ENCODE peak calls at places on chromosomes 12 and 14, in four cellular contexts. G, Z, Y and L are unnamed samples.
A peak's percentile ranks its signal among the peaks of the same experiment; 100 is the strongest.

GRCh38 chr12:82124711-82125110 is 233.5 kb downstream of the CCDC59 start:
- DNase-seq in G (no peak), Z (no peak), Y (no peak), L (no peak)

GRCh38 chr12:121709478-121709890 is 3.1 kb upstream of the TMEM120B start:
- DNase-seq in G (no peak), Z (no peak), Y (peak; percentile 83), L (peak; percentile 74)

GRCh38 chr14:89027097-89027740 is 202.8 kb downstream of the TTC8 start:
- DNase-seq in G (peak; percentile 70), Z (peak; percentile 89), Y (peak; percentile 33), L (peak; percentile 59)

GRCh38 chr14:81023095-81023710 is 67.8 kb downstream of the TSHR start:
- DNase-seq in G (no peak), Z (no peak), Y (no peak), L (no peak)

GRCh38 chr14:34775922-34776321 is 61.5 kb upstream of the CFL2 start:
- DNase-seq in G (no peak), Z (no peak), Y (no peak), L (no peak)

GRCh38 chr12:85695316-85695715 is 140.9 kb downstream of the RASSF9 start:
- DNase-seq in G (no peak), Z (no peak), Y (no peak), L (no peak)

GRCh38 chr12:109952873-109953272 is 43.3 kb downstream of the GIT2 start:
- DNase-seq in G (no peak), Z (no peak), Y (no peak), L (no peak)

GRCh38 chr12:67515679-67516363 is 132.7 kb upstream of the DYRK2 start:
- DNase-seq in G (no peak), Z (no peak), Y (no peak), L (no peak)

GRCh38 chr14:93201155-93201704 is 5.6 kb downstream of the GON7 start:
- DNase-seq in G (no peak), Z (no peak), Y (no peak), L (no peak)

GRCh38 chr12:117148642-117149041 is 41.6 kb downstream of the FBXO21 start:
- DNase-seq in G (no peak), Z (no peak), Y (no peak), L (no peak)

GRCh38 chr14:103762547-103762946 is 46.9 kb downstream of the ZFYVE21 start:
- DNase-seq in G (no peak), Z (no peak), Y (no peak), L (no peak)

GRCh38 chr12:54987611-54988231 is 3.2 kb upstream of the TESPA1 start:
- DNase-seq in G (no peak), Z (no peak), Y (no peak), L (no peak)

GRCh38 chr14:70282666-70283065 is 76.8 kb downstream of the COX16 start:
- DNase-seq in G (no peak), Z (no peak), Y (no peak), L (no peak)

GRCh38 chr12:3076730-3077571 is at the start of gene TSPAN9:
- DNase-seq in G (peak; percentile 82), Z (peak; percentile 75), Y (peak; percentile 48), L (peak; percentile 45)

GRCh38 chr14:72615511-72616121 is 278.3 kb downstream of the DPF3 start:
- DNase-seq in G (no peak), Z (peak; percentile 33), Y (peak; percentile 47), L (peak; percentile 60)

GRCh38 chr12:117100851-117101673 is 1.8 kb upstream of the TESC start:
- DNase-seq in G (no peak), Z (no peak), Y (no peak), L (no peak)

GRCh38 chr12:39461059-39461458 is 18.1 kb upstream of the KIF21A start:
- DNase-seq in G (no peak), Z (no peak), Y (no peak), L (no peak)

GRCh38 chr12:56074396-56074795 is 5.6 kb upstream of the ERBB3 start:
- DNase-seq in G (no peak), Z (no peak), Y (peak; percentile 14), L (no peak)

GRCh38 chr12:56107242-56107641 is 2.9 kb downstream of the PA2G4 start:
- DNase-seq in G (no peak), Z (no peak), Y (no peak), L (peak; percentile 48)

GRCh38 chr12:65279387-65280112 is 1.1 kb downstream of the MSRB3 start:
- DNase-seq in G (no peak), Z (no peak), Y (peak; percentile 15), L (no peak)

GRCh38 chr12:101697930-101698781 is 716 bp downstream of the CHPT1 start:
- DNase-seq in G (peak; percentile 40), Z (no peak), Y (peak; percentile 7), L (peak; percentile 32)

GRCh38 chr12:107079172-107080011 is 14.0 kb downstream of the CRY1 start:
- DNase-seq in G (no peak), Z (no peak), Y (peak; percentile 61), L (peak; percentile 69)

GRCh38 chr14:64069634-64070359 is 217.0 kb downstream of the SYNE2 start:
- DNase-seq in G (no peak), Z (no peak), Y (no peak), L (no peak)

GRCh38 chr12:100199347-100200136 is 1.1 kb upstream of the ACTR6 start:
- DNase-seq in G (peak; percentile 95), Z (peak; percentile 87), Y (no peak), L (peak; percentile 79)

GRCh38 chr12:25962932-25963525 is 4.5 kb downstream of the RASSF8 start:
- DNase-seq in G (no peak), Z (no peak), Y (no peak), L (no peak)

GRCh38 chr14:72965249-72965648 is 39.0 kb downstream of the DCAF4 start:
- DNase-seq in G (no peak), Z (no peak), Y (peak; percentile 62), L (no peak)

GRCh38 chr14:100773331-100774163 is 46.9 kb downstream of the DLK1 start:
- DNase-seq in G (peak; percentile 15), Z (no peak), Y (no peak), L (no peak)

GRCh38 chr12:52259850-52260249 is 14.6 kb upstream of the KRT86 start:
- DNase-seq in G (no peak), Z (no peak), Y (no peak), L (no peak)

GRCh38 chr12:66066071-66066928 is 64.2 kb downstream of the LLPH start:
- DNase-seq in G (no peak), Z (no peak), Y (peak; percentile 76), L (peak; percentile 18)

GRCh38 chr12:108187831-108188230 is 58.7 kb downstream of the WSCD2 start:
- DNase-seq in G (no peak), Z (no peak), Y (no peak), L (no peak)

GRCh38 chr12:127231366-127231765 is 1035.6 kb upstream of the TMEM132C start:
- DNase-seq in G (no peak), Z (no peak), Y (no peak), L (no peak)
- H4K5ac ChIP-seq in G (no peak overlapping the region), Z (no peak overlapping the region), Y (peak overlapping the region; percentile 81), L (no peak overlapping the region)

DNA sequence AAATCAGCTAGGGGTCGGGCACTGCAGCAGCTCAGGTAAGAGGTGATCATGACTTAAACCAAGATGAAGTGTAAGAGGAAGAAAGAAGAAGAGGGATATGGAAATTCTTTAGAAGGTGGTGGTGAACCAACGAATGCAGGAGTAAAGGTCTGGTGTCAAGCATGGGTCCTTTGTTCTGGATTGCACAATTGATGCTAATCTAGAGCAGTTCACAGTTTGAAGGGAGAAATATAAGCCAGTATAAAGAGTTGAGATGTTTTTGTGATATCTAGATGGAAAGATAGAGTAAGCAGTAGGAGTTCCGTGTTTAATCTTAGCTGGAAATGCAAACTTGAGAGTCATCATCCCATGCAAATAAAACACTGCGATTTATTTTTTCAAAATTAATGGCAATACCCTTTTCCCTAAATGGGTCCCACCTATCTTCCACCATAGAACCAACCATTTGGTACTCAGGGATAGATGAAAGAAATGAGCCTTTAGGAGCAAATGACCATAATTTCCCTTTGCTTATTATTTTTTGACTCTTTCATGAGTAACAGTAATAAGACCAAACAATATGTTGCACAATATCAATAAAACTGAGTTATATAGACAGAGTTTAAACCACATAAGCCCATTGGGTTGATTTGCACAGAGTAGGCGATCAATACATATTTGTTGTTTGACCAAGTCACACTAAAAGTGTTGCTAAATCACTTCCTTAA is 15.0 kb upstream of the MGP start:
- DNase-seq in G (no peak), Z (no peak), Y (no peak), L (no peak)
- H4K5ac ChIP-seq in G (no peak overlapping the region), Z (no peak overlapping the region), Y (no peak overlapping the region), L (no peak overlapping the region)

GRCh38 chr12:115402443-115403170 is 718.6 kb upstream of the TBX3 start:
- DNase-seq in G (no peak), Z (no peak), Y (peak; percentile 56), L (no peak)

GRCh38 chr12:115403253-115403652 is 719.3 kb upstream of the TBX3 start:
- DNase-seq in G (no peak), Z (no peak), Y (no peak), L (peak; percentile 84)

GRCh38 chr12:115396567-115396966 is 712.6 kb upstream of the TBX3 start:
- DNase-seq in G (no peak), Z (no peak), Y (no peak), L (no peak)

GRCh38 chr12:115398311-115398781 is 714.4 kb upstream of the TBX3 start:
- DNase-seq in G (no peak), Z (no peak), Y (no peak), L (peak; percentile 68)

DNA sequence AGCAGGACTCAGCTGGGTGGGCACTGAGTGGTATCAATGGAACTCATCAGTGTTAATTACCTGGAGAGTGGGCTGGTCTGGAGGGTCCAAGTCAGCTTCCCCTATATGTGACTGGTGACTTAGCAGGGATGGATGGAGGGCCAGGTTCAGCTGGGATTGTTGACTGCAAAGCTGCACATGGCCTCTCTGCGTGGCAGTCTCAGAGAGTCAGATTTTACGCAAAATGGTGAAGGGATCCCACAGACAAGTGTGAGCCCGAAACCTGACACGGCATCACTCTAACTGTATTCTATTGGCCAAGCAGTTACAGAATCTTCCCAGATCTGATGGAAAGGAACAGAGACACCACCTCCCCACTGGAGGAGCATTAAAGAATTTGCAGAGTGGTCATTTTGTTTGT is 716.0 kb upstream of the TBX3 start:
- DNase-seq in G (no peak), Z (no peak), Y (no peak), L (no peak)
- H4K5ac ChIP-seq in G (no peak overlapping the region), Z (no peak overlapping the region), Y (no peak overlapping the region), L (no peak overlapping the region)

DNA sequence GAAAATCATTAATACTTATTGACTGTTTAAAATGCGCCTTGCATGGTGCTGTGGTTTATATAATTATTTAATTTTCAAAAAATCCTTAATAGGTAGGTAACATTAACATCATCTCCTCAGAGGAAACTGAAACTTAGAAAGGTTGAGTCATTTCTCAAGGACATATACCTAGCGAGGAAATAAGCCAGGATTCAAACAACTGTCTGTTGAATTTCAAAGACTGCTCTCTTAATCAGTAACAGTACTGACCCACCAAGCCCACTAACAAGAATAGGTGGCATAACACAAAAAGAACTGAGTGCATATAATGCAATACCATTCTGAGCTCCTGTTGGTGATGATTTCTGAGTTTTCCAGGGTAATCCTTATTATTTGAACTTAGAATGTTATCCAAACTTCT is 174.3 kb downstream of the SOX5 start:
- DNase-seq in G (no peak), Z (no peak), Y (no peak), L (no peak)
- H4K5ac ChIP-seq in G (no peak overlapping the region), Z (no peak overlapping the region), Y (no peak overlapping the region), L (no peak overlapping the region)

GRCh38 chr14:65173973-65174693 is 71.8 kb upstream of the MAX start:
- DNase-seq in G (peak; percentile 80), Z (peak; percentile 68), Y (no peak), L (peak; percentile 84)
- H4K5ac ChIP-seq in G (no peak overlapping the region), Z (peak overlapping the region; percentile 42), Y (no peak overlapping the region), L (peak overlapping the region; percentile 21)